ENCODE peak calls at places on chromosomes 12 and 14, in nine cellular contexts. X, F, L, A, M, B, Y, G and Q are unnamed samples.

GRCh38 chr12:38711055-38711454 is 194.3 kb downstream of the CPNE8 start:
- DNase-seq in Y (no peak), X (no peak), M (no peak), G (no peak), B (no peak), F (peak; percentile 8), A (no peak), L (no peak), Q (no peak)

GRCh38 chr14:81127785-81128184 is 93.0 kb downstream of the GTF2A1 start:
- DNase-seq in B (no peak), F (no peak), G (peak; percentile 28), A (no peak), Y (no peak), L (no peak), M (no peak), X (no peak), Q (no peak)

GRCh38 chr12:111435661-111436201 is 30.0 kb downstream of the SH2B3 start:
- DNase-seq in L (peak; percentile 44), F (no peak), G (peak; percentile 40), Y (no peak), A (no peak), X (peak; percentile 38), B (peak; percentile 34), M (no peak), Q (no peak)

GRCh38 chr12:50195832-50196231 is 28.7 kb upstream of the CERS5 start:
- DNase-seq in Y (no peak), F (no peak), A (no peak), G (no peak), B (no peak), L (no peak), X (no peak), M (no peak), Q (no peak)

GRCh38 chr14:24317141-24317927 is 6.0 kb downstream of the LTB4R start:
- DNase-seq in L (no peak), G (peak; percentile 23), A (no peak), M (no peak), Y (no peak), B (peak; percentile 17), X (no peak), F (no peak), Q (no peak)

GRCh38 chr14:103527408-103528157 is 1.4 kb upstream of the TRMT61A start:
- DNase-seq in B (no peak), X (peak; percentile 45), M (no peak), A (no peak), L (no peak), G (no peak), Y (no peak), F (no peak), Q (no peak)

GRCh38 chr14:49959822-49960408 is 67.0 kb downstream of the ARF6 start:
- DNase-seq in B (no peak), F (no peak), A (no peak), X (peak; percentile 96), Y (no peak), L (peak; percentile 84), M (no peak), G (no peak), Q (no peak)

GRCh38 chr14:54890794-54891193 is 11.8 kb downstream of the GCH1 start:
- DNase-seq in L (no peak), Y (no peak), A (no peak), B (no peak), M (no peak), F (no peak), G (no peak), X (peak; percentile 8), Q (no peak)

GRCh38 chr12:25852792-25853191 is 105.7 kb upstream of the RASSF8 start:
- DNase-seq in X (no peak), G (peak; percentile 45), B (no peak), A (no peak), Y (no peak), M (no peak), F (no peak), L (no peak), Q (no peak)

GRCh38 chr12:109504068-109504467 is 26.6 kb downstream of the UBE3B start:
- DNase-seq in L (no peak), F (no peak), M (no peak), B (no peak), X (no peak), A (no peak), G (no peak), Y (no peak), Q (no peak)

GRCh38 chr14:60250318-60251035 is 1.5 kb downstream of the PPM1A start:
- DNase-seq in M (no peak), G (peak; percentile 40), X (peak; percentile 25), Y (no peak), A (peak; percentile 8), F (peak; percentile 39), B (no peak), L (peak; percentile 49), Q (no peak)

GRCh38 chr12:89138048-89138852 is 214.1 kb downstream of the DUSP6 start:
- DNase-seq in G (peak; percentile 52), X (no peak), B (no peak), Y (no peak), M (no peak), L (no peak), F (no peak), A (no peak), Q (no peak)

GRCh38 chr14:94392510-94392935 is 4.1 kb upstream of the SERPINA1 start:
- DNase-seq in M (no peak), L (no peak), X (no peak), G (peak; percentile 82), A (no peak), F (peak; percentile 23), Y (no peak), B (peak; percentile 56), Q (no peak)

GRCh38 chr12:32201996-32202395 is 95.3 kb downstream of the BICD1 start:
- DNase-seq in M (no peak), G (no peak), L (peak; percentile 39), B (no peak), F (no peak), Y (no peak), A (no peak), X (no peak), Q (peak; percentile 18)

GRCh38 chr12:46916796-46917419 is 91.1 kb upstream of the SLC38A4 start:
- DNase-seq in B (no peak), Y (no peak), A (no peak), F (no peak), X (no peak), G (peak; percentile 48), L (no peak), M (no peak), Q (no peak)

GRCh38 chr12:89200217-89200616 is 152.1 kb downstream of the DUSP6 start:
- DNase-seq in B (no peak), Y (no peak), A (no peak), M (no peak), L (no peak), X (no peak), F (no peak), G (no peak), Q (no peak)

GRCh38 chr14:28609228-28609828 is 157.3 kb upstream of the FOXG1 start:
- DNase-seq in L (peak; percentile 1), B (no peak), X (peak; percentile 36), F (peak; percentile 81), Y (peak; percentile 10), M (peak; percentile 78), G (peak; percentile 56), A (peak; percentile 25), Q (no peak)

GRCh38 chr14:102020058-102020971 is 55.9 kb downstream of the DYNC1H1 start:
- DNase-seq in M (no peak), Y (no peak), G (peak; percentile 96), B (no peak), F (no peak), L (no peak), A (no peak), X (no peak), Q (no peak)

DNA sequence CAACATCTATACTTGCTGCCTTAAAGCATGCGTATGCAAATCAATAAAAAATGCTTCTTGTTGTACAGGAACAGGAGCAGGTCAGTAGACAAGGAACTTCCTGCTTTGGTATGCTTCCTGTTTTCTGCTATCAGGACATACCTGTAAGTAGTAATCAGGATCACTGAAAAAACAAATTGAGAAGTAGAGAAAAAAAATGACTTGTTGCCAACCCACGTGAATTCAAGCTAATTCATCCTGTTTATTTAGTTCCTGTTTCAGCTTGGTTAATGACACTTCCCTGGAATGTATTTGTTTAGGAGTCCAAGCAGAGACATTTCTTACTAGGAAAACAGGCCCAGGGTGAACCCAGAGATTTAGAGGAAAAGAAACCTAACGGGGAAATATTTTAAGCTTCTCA is 124.3 kb downstream of the PAWR start:
- DNase-seq in Y (no peak), L (no peak), B (no peak), G (peak; percentile 49), A (no peak), X (peak; percentile 24), M (no peak), F (no peak), Q (no peak)
- H3K27ac ChIP-seq in Y (peak overlapping the region; percentile 48), L (peak overlapping the region; percentile 88), B (no peak overlapping the region), G (no peak overlapping the region), A (no peak overlapping the region), X (no peak overlapping the region), M (no peak overlapping the region), F (peak overlapping the region; percentile 70), Q (no peak overlapping the region)

DNA sequence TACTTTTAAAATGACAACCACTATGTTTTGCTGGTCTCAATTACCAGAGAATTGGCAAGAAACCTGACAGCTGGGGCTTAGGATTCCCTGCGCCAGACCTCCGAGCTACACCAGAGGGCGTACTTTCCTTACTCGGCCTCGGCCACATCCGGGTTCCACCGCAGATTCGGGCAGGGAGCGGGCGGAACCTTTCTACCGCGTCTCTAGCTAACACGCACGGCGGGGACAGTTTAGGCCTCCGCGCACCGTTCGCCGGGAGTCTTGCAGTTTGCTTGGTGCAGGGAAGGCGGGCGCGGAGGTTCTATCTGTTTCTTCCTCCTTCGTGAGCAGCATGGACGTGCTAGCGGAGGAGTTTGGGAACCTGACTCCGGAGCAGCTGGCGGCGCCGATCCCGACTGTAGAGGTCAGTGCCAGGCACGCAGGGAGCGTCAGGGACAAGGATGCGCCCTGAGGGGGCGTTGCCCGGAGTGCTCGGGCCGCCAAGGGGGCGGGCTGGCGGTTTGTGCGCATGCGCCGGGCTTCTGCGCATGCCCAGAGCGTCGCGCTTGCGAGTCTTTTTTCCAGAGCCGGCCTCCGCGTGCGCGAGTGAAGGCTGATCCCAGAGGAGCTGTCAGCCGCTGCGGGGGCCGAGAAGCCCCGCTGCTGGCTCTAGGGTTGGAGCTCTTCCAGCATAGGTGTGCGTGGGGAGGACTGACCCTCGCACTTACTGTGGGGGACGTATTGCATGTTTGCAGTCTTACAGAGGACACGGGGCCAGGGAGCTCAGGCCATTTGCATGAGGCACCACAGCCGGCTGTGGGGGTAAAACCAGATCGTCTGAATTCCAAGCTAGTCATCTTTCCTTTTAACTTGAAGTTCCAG is at the start of gene POLR3B:
- DNase-seq in Y (peak; percentile 93), A (peak; percentile 79), B (peak; percentile 96), M (peak; percentile 95), F (peak; percentile 97), L (peak; percentile 97), X (peak; percentile 97), G (peak; percentile 95), Q (peak; percentile 95)
- H3K27ac ChIP-seq in Y (peak within 1 kb of the TSS; percentile 92), A (peak within 1 kb of the TSS; percentile 84), B (peak within 1 kb of the TSS; percentile 96), M (peak within 1 kb of the TSS; percentile 96), F (peak within 1 kb of the TSS; percentile 96), L (peak within 1 kb of the TSS; percentile 97), X (peak within 1 kb of the TSS; percentile 62), G (peak within 1 kb of the TSS; percentile 91), Q (peak within 1 kb of the TSS; percentile 99)

GRCh38 chr12:120142231-120142877 is 25.8 kb upstream of the RAB35 start:
- DNase-seq in X (no peak), G (no peak), M (no peak), L (no peak), Y (no peak), B (no peak), A (no peak), F (no peak), Q (no peak)
- H3K27ac ChIP-seq in X (no peak overlapping the region), G (no peak overlapping the region), M (no peak overlapping the region), L (no peak overlapping the region), Y (no peak overlapping the region), B (no peak overlapping the region), A (no peak overlapping the region), F (no peak overlapping the region), Q (no peak overlapping the region)

GRCh38 chr12:55723516-55724225 is 3.5 kb downstream of the RDH5 start:
- DNase-seq in A (no peak), M (no peak), F (no peak), Y (no peak), B (peak; percentile 30), G (no peak), L (no peak), X (no peak), Q (no peak)
- H3K27ac ChIP-seq in A (no peak overlapping the region), M (peak overlapping the region; percentile 21), F (peak overlapping the region; percentile 50), Y (peak overlapping the region; percentile 6), B (peak overlapping the region; percentile 34), G (peak overlapping the region; percentile 31), L (peak overlapping the region; percentile 52), X (no peak overlapping the region), Q (peak overlapping the region; percentile 98)